ENCODE peak calls at places on chromosome 3, in five cellular contexts. One of them, this sample, is unnamed.

GRCh38 chr3:50673937-50674336 is 790 bp upstream of the DOCK3 start:
- DNase-seq in upper lobe of right lung: no peak
- DNase-seq in H9: no peak
- DNase-seq in WERI-Rb-1: no peak
- DNase-seq in stimulated activated CD8-positive, alpha-beta memory T cell treated with anti-CD3 and anti-CD28 coated beads, Interleukin-15, amount 100 ng/mL, for 24 hours: no peak
- DNase-seq in this sample: no peak

GRCh38 chr3:122810706-122811105 is 15.8 kb downstream of the SLC49A4 start:
- DNase-seq in H9: no peak
- DNase-seq in stimulated activated CD8-positive, alpha-beta memory T cell treated with anti-CD3 and anti-CD28 coated beads, Interleukin-15, amount 100 ng/mL, for 24 hours: no peak
- DNase-seq in upper lobe of right lung: no peak
- DNase-seq in WERI-Rb-1: no peak
- DNase-seq in this sample: no peak

GRCh38 chr3:43872301-43872700 is 181.6 kb downstream of the ABHD5 start:
- DNase-seq in stimulated activated CD8-positive, alpha-beta memory T cell treated with anti-CD3 and anti-CD28 coated beads, Interleukin-15, amount 100 ng/mL, for 24 hours: no peak
- DNase-seq in WERI-Rb-1: no peak
- DNase-seq in upper lobe of right lung: no peak
- DNase-seq in H9: peak
- DNase-seq in this sample: no peak

GRCh38 chr3:171801738-171802600 is 8.3 kb downstream of the PLD1 start:
- DNase-seq in upper lobe of right lung: no peak
- DNase-seq in H9: no peak
- DNase-seq in WERI-Rb-1: no peak
- DNase-seq in stimulated activated CD8-positive, alpha-beta memory T cell treated with anti-CD3 and anti-CD28 coated beads, Interleukin-15, amount 100 ng/mL, for 24 hours: no peak
- DNase-seq in this sample: no peak

GRCh38 chr3:181025204-181025603 is 35.7 kb upstream of the DNAJC19 start:
- DNase-seq in H9: no peak
- DNase-seq in upper lobe of right lung: no peak
- DNase-seq in WERI-Rb-1: no peak
- DNase-seq in stimulated activated CD8-positive, alpha-beta memory T cell treated with anti-CD3 and anti-CD28 coated beads, Interleukin-15, amount 100 ng/mL, for 24 hours: no peak
- DNase-seq in this sample: no peak

GRCh38 chr3:123809597-123809996 is 74.5 kb downstream of the MYLK start:
- DNase-seq in WERI-Rb-1: no peak
- DNase-seq in upper lobe of right lung: no peak
- DNase-seq in H9: no peak
- DNase-seq in stimulated activated CD8-positive, alpha-beta memory T cell treated with anti-CD3 and anti-CD28 coated beads, Interleukin-15, amount 100 ng/mL, for 24 hours: no peak
- DNase-seq in this sample: no peak

GRCh38 chr3:169759256-169759655 is 5.6 kb downstream of the TERC start:
- DNase-seq in H9: no peak
- DNase-seq in WERI-Rb-1: no peak
- DNase-seq in stimulated activated CD8-positive, alpha-beta memory T cell treated with anti-CD3 and anti-CD28 coated beads, Interleukin-15, amount 100 ng/mL, for 24 hours: no peak
- DNase-seq in upper lobe of right lung: no peak
- DNase-seq in this sample: no peak

GRCh38 chr3:131026321-131027151 is at the start of the genes ASTE1 and NEK11:
- DNase-seq in stimulated activated CD8-positive, alpha-beta memory T cell treated with anti-CD3 and anti-CD28 coated beads, Interleukin-15, amount 100 ng/mL, for 24 hours: peak
- DNase-seq in H9: peak
- DNase-seq in WERI-Rb-1: peak
- DNase-seq in upper lobe of right lung: peak
- DNase-seq in this sample: peak

GRCh38 chr3:185823280-185824044 is 1.4 kb downstream of the IGF2BP2 start:
- DNase-seq in WERI-Rb-1: peak
- DNase-seq in H9: no peak
- DNase-seq in stimulated activated CD8-positive, alpha-beta memory T cell treated with anti-CD3 and anti-CD28 coated beads, Interleukin-15, amount 100 ng/mL, for 24 hours: no peak
- DNase-seq in upper lobe of right lung: peak
- DNase-seq in this sample: peak

GRCh38 chr3:110905096-110905495 is 166.5 kb upstream of the NECTIN3 start:
- DNase-seq in stimulated activated CD8-positive, alpha-beta memory T cell treated with anti-CD3 and anti-CD28 coated beads, Interleukin-15, amount 100 ng/mL, for 24 hours: no peak
- DNase-seq in H9: no peak
- DNase-seq in WERI-Rb-1: no peak
- DNase-seq in upper lobe of right lung: no peak
- DNase-seq in this sample: no peak

GRCh38 chr3:134496481-134497071 is 10.7 kb downstream of the CEP63 start:
- DNase-seq in WERI-Rb-1: no peak
- DNase-seq in H9: no peak
- DNase-seq in upper lobe of right lung: no peak
- DNase-seq in stimulated activated CD8-positive, alpha-beta memory T cell treated with anti-CD3 and anti-CD28 coated beads, Interleukin-15, amount 100 ng/mL, for 24 hours: no peak
- DNase-seq in this sample: peak

GRCh38 chr3:107297597-107297996 is 79.6 kb upstream of the CCDC54 start:
- DNase-seq in H9: no peak
- DNase-seq in WERI-Rb-1: peak
- DNase-seq in stimulated activated CD8-positive, alpha-beta memory T cell treated with anti-CD3 and anti-CD28 coated beads, Interleukin-15, amount 100 ng/mL, for 24 hours: no peak
- DNase-seq in upper lobe of right lung: no peak
- DNase-seq in this sample: no peak

GRCh38 chr3:14989943-14990753 is 42.8 kb downstream of the NR2C2 start:
- DNase-seq in H9: peak
- DNase-seq in stimulated activated CD8-positive, alpha-beta memory T cell treated with anti-CD3 and anti-CD28 coated beads, Interleukin-15, amount 100 ng/mL, for 24 hours: no peak
- DNase-seq in WERI-Rb-1: no peak
- DNase-seq in upper lobe of right lung: no peak
- DNase-seq in this sample: peak

GRCh38 chr3:128858167-128858566 is 21.3 kb upstream of the ACAD9 start:
- DNase-seq in H9: no peak
- DNase-seq in WERI-Rb-1: no peak
- DNase-seq in stimulated activated CD8-positive, alpha-beta memory T cell treated with anti-CD3 and anti-CD28 coated beads, Interleukin-15, amount 100 ng/mL, for 24 hours: no peak
- DNase-seq in upper lobe of right lung: no peak
- DNase-seq in this sample: no peak

GRCh38 chr3:105140899-105141367 is 225.8 kb upstream of the ALCAM start:
- DNase-seq in stimulated activated CD8-positive, alpha-beta memory T cell treated with anti-CD3 and anti-CD28 coated beads, Interleukin-15, amount 100 ng/mL, for 24 hours: no peak
- DNase-seq in upper lobe of right lung: no peak
- DNase-seq in H9: no peak
- DNase-seq in WERI-Rb-1: no peak
- DNase-seq in this sample: no peak

GRCh38 chr3:185134532-185134931 is 18.3 kb downstream of the C3orf70 start:
- DNase-seq in stimulated activated CD8-positive, alpha-beta memory T cell treated with anti-CD3 and anti-CD28 coated beads, Interleukin-15, amount 100 ng/mL, for 24 hours: no peak
- DNase-seq in WERI-Rb-1: no peak
- DNase-seq in H9: no peak
- DNase-seq in upper lobe of right lung: no peak
- DNase-seq in this sample: no peak

GRCh38 chr3:183868804-183869203 is 15.9 kb downstream of the PARL start:
- DNase-seq in stimulated activated CD8-positive, alpha-beta memory T cell treated with anti-CD3 and anti-CD28 coated beads, Interleukin-15, amount 100 ng/mL, for 24 hours: no peak
- DNase-seq in H9: no peak
- DNase-seq in WERI-Rb-1: no peak
- DNase-seq in upper lobe of right lung: no peak
- DNase-seq in this sample: no peak

GRCh38 chr3:31848921-31849320 is 132.1 kb downstream of the OSBPL10 start:
- DNase-seq in H9: no peak
- DNase-seq in WERI-Rb-1: no peak
- DNase-seq in upper lobe of right lung: no peak
- DNase-seq in stimulated activated CD8-positive, alpha-beta memory T cell treated with anti-CD3 and anti-CD28 coated beads, Interleukin-15, amount 100 ng/mL, for 24 hours: no peak
- DNase-seq in this sample: no peak